ENCODE peak calls at places on chromosomes 13 and 19, in seven cellular contexts. T is heart right ventricle; N is lower lobe of right lung; Y is cardiac muscle cell; A is CD8-positive, alpha-beta T cell; I is astrocyte of the cerebellum; X is epithelial cell of proximal tubule. V is an unnamed sample.

GRCh38 chr19:3118232-3119070 is 17.4 kb upstream of the GNA15 start:
- DNase-seq in A (no peak), Y (no peak), X (no peak), N (no peak), I (no peak), T (no peak), V (no peak)

GRCh38 chr13:66265446-66265845 is 964.7 kb downstream of the PCDH9 start:
- DNase-seq in Y (no peak), T (no peak), N (no peak), A (no peak), X (peak; percentile 10), I (peak; percentile 37), V (no peak)

GRCh38 chr19:10070730-10071446 is 15.2 kb upstream of the SHFL start:
- DNase-seq in T (no peak), X (no peak), N (no peak), Y (no peak), A (no peak), I (no peak), V (no peak)

GRCh38 chr13:30698023-30698422 is 37.3 kb upstream of the ALOX5AP start:
- DNase-seq in X (no peak), Y (no peak), N (no peak), I (peak; percentile 91), A (no peak), T (no peak), V (peak; percentile 86)

GRCh38 chr19:54464044-54464623 is 556 bp upstream of the LENG9 start:
- DNase-seq in Y (peak; percentile 99), N (peak; percentile 96), I (peak; percentile 56), X (peak; percentile 96), A (peak; percentile 81), T (peak; percentile 68), V (peak; percentile 40)

GRCh38 chr13:112959206-112959605 is 9.8 kb upstream of the MCF2L start:
- DNase-seq in X (no peak), Y (no peak), T (no peak), A (no peak), N (no peak), I (no peak), V (no peak)

GRCh38 chr13:28707629-28708427 is 10.9 kb downstream of the SLC46A3 start:
- DNase-seq in Y (no peak), X (no peak), N (no peak), I (peak; percentile 39), A (no peak), T (no peak), V (peak; percentile 93)

GRCh38 chr19:4069331-4069959 is 2.7 kb upstream of the ZBTB7A start:
- DNase-seq in I (no peak), Y (no peak), A (peak; percentile 63), N (peak; percentile 89), T (no peak), X (no peak), V (no peak)

GRCh38 chr19:56476093-56476492 is 1.1 kb downstream of the ZNF667 start:
- DNase-seq in I (no peak), A (no peak), Y (no peak), N (no peak), T (no peak), X (no peak), V (no peak)
- H3K4me3 ChIP-seq in I (peak overlapping the region; percentile 80), A (no peak overlapping the region), Y (no peak overlapping the region), N (no peak overlapping the region), T (peak overlapping the region; percentile 86), X (peak overlapping the region; percentile 72), V (no peak overlapping the region)

GRCh38 chr13:97026759-97027555 is 32.7 kb upstream of the OXGR1 start:
- DNase-seq in Y (no peak), A (no peak), I (no peak), X (no peak), N (no peak), T (no peak), V (peak; percentile 28)

GRCh38 chr13:97028441-97029299 is 34.4 kb upstream of the OXGR1 start:
- DNase-seq in A (peak; percentile 52), T (no peak), X (no peak), I (peak; percentile 24), N (no peak), Y (peak; percentile 50), V (peak; percentile 67)

GRCh38 chr13:97030705-97031452 is 36.6 kb upstream of the OXGR1 start:
- DNase-seq in X (no peak), I (peak; percentile 62), Y (peak; percentile 36), T (no peak), N (no peak), A (no peak), V (peak; percentile 77)
- TF ChIP-seq CTCF in X (peak; percentile 51), I (peak; percentile 41), Y (peak; percentile 39), T (peak; percentile 27), N (no peak), A (no peak), V (peak; percentile 50)

GRCh38 chr13:77177646-77178045 is 149.2 kb downstream of the MYCBP2 start:
- DNase-seq in T (no peak), N (no peak), I (no peak), A (no peak), Y (no peak), X (no peak), V (no peak)

GRCh38 chr13:77184455-77184854 is 142.4 kb downstream of the MYCBP2 start:
- DNase-seq in T (no peak), N (no peak), X (peak; percentile 23), I (no peak), A (no peak), Y (no peak), V (no peak)

GRCh38 chr13:77185721-77186120 is 141.2 kb downstream of the MYCBP2 start:
- DNase-seq in I (no peak), Y (no peak), A (no peak), X (no peak), N (no peak), T (no peak), V (no peak)

GRCh38 chr13:77176350-77176749 is 149.4 kb upstream of the FBXL3 start:
- DNase-seq in N (no peak), A (no peak), X (no peak), Y (no peak), T (no peak), I (peak; percentile 15), V (peak; percentile 39)

GRCh38 chr13:77180011-77180410 is 146.9 kb downstream of the MYCBP2 start:
- DNase-seq in T (no peak), N (no peak), A (no peak), X (no peak), I (no peak), Y (no peak), V (no peak)
- H3K4me3 ChIP-seq in T (no peak overlapping the region), N (no peak overlapping the region), A (no peak overlapping the region), X (no peak overlapping the region), I (no peak overlapping the region), Y (no peak overlapping the region), V (no peak overlapping the region)

GRCh38 chr19:42919757-42920079 is 2.0 kb upstream of the PSG6 start:
- DNase-seq in A (no peak), Y (no peak), X (no peak), N (no peak), T (no peak), I (no peak), V (no peak)
- TF ChIP-seq CTCF in A (no peak), Y (no peak), X (peak; percentile 6), N (no peak), T (no peak), I (no peak), V (no peak)

GRCh38 chr13:35763060-35763804 is 286.7 kb upstream of the MAB21L1 start:
- DNase-seq in Y (no peak), A (no peak), T (no peak), X (no peak), N (no peak), I (no peak), V (no peak)
- H3K4me3 ChIP-seq in Y (no peak overlapping the region), A (no peak overlapping the region), T (no peak overlapping the region), X (no peak overlapping the region), N (no peak overlapping the region), I (no peak overlapping the region), V (no peak overlapping the region)

DNA sequence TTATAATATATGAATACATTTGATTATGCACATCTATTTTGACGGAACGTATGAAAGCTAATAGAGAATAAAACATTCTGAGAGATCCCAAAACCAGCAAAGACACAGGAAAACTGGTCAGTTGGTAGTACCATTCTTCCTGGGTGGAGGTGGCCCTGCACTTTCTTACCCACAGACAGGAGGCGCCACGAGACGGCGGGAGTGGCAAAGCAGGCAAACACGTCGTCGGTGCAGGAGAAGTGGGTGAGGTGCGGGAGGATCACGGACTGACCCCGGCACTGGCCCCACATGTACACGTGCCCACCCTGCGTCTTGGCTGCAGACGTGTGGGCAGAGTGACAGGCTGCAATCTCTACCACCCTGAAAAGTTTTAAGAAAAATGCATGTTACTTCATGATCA is 36.1 kb downstream of the RCBTB1 start:
- DNase-seq in T (no peak), N (no peak), I (no peak), X (no peak), Y (no peak), A (no peak), V (no peak)
- TF ChIP-seq CTCF in T (no peak), N (peak; percentile 11), I (peak; percentile 18), X (peak; percentile 21), Y (no peak), A (no peak), V (no peak)

GRCh38 chr13:78152415-78152814 is 233.8 kb upstream of the EDNRB start:
- DNase-seq in N (no peak), A (no peak), Y (no peak), X (no peak), T (no peak), I (no peak), V (no peak)

GRCh38 chr13:78147905-78148304 is 229.3 kb upstream of the EDNRB start:
- DNase-seq in X (peak; percentile 68), N (no peak), T (no peak), A (no peak), Y (no peak), I (peak; percentile 68), V (peak; percentile 67)
- H3K4me3 ChIP-seq in X (no peak overlapping the region), N (no peak overlapping the region), T (no peak overlapping the region), A (no peak overlapping the region), Y (no peak overlapping the region), I (no peak overlapping the region), V (no peak overlapping the region)

GRCh38 chr13:38880397-38880796 is 110.2 kb downstream of the STOML3 start:
- DNase-seq in A (no peak), N (no peak), T (no peak), X (no peak), Y (no peak), I (no peak), V (no peak)
- TF ChIP-seq CTCF in A (no peak), N (no peak), T (no peak), X (no peak), Y (no peak), I (no peak), V (no peak)

V was measured in fibroblast of mammary gland.